ENCODE peak calls at places on chromosomes 5 and 9, in four cellular contexts. L, B, K and Q are unnamed samples.

GRCh38 chr9:128910906-128911305 is 9.9 kb upstream of the PHYHD1 start:
- DNase-seq in L (no peak), B (no peak), K (no peak), Q (no peak)

GRCh38 chr9:99011161-99011709 is 67.5 kb downstream of the COL15A1 start:
- DNase-seq in L (peak), B (peak), K (no peak), Q (peak)

GRCh38 chr5:15499528-15500325 is at the start of gene FBXL7:
- DNase-seq in L (peak), B (peak), K (peak), Q (peak)

GRCh38 chr9:111926421-111926875 is 29.8 kb downstream of the UGCG start:
- DNase-seq in L (peak), B (peak), K (no peak), Q (peak)

GRCh38 chr5:63603001-63603400 is 359.2 kb downstream of the HTR1A start:
- DNase-seq in L (no peak), B (no peak), K (no peak), Q (no peak)

GRCh38 chr9:100379862-100380261 is 27.1 kb upstream of the TEX10 start:
- DNase-seq in L (peak), B (peak), K (no peak), Q (peak)

GRCh38 chr9:72025956-72026355 is 34.5 kb downstream of the C9orf57 start:
- DNase-seq in L (peak), B (no peak), K (no peak), Q (peak)

GRCh38 chr5:81700166-81700565 is 50.7 kb downstream of the SSBP2 start:
- DNase-seq in L (no peak), B (no peak), K (no peak), Q (no peak)

GRCh38 chr9:16363073-16363781 is 507.2 kb downstream of the BNC2 start:
- DNase-seq in L (no peak), B (no peak), K (no peak), Q (no peak)

GRCh38 chr9:74122661-74123060 is 374.5 kb upstream of the RORB start:
- DNase-seq in L (no peak), B (no peak), K (no peak), Q (no peak)

GRCh38 chr9:84862786-84863185 is 193.3 kb downstream of the NTRK2 start:
- DNase-seq in L (no peak), B (peak), K (no peak), Q (peak)

GRCh38 chr5:129094924-129095797 is 612 bp downstream of the ISOC1 start:
- DNase-seq in L (peak), B (peak), K (peak), Q (peak)

GRCh38 chr5:138352071-138352721 is at the start of gene KDM3B:
- DNase-seq in L (peak), B (peak), K (peak), Q (peak)

GRCh38 chr9:108434502-108434901 is 421.3 kb downstream of the ACTL7B start:
- DNase-seq in L (peak), B (peak), K (no peak), Q (peak)

GRCh38 chr5:57825026-57825683 is 342.5 kb upstream of the ACTBL2 start:
- DNase-seq in L (peak), B (peak), K (no peak), Q (peak)

GRCh38 chr5:102561894-102562760 is 63.3 kb upstream of the SLCO6A1 start:
- DNase-seq in L (peak), B (peak), K (peak), Q (peak)

GRCh38 chr9:107472581-107473335 is 16.8 kb downstream of the KLF4 start:
- DNase-seq in L (no peak), B (no peak), K (no peak), Q (no peak)

GRCh38 chr9:69044226-69045219 is 9.0 kb downstream of the FXN start:
- DNase-seq in L (peak), B (peak), K (no peak), Q (peak)

GRCh38 chr5:58407042-58407709 is 52.7 kb downstream of the PLK2 start:
- DNase-seq in L (peak), B (peak), K (no peak), Q (peak)

GRCh38 chr9:115114084-115114483 is 3.9 kb downstream of the TNC start:
- DNase-seq in L (no peak), B (no peak), K (no peak), Q (no peak)

GRCh38 chr5:68872088-68872842 is 221.5 kb upstream of the SLC30A5 start:
- DNase-seq in L (no peak), B (peak), K (no peak), Q (peak)

GRCh38 chr5:141488591-141489478 is at the start of gene PCDHGC5:
- DNase-seq in L (peak), B (peak), K (no peak), Q (peak)

GRCh38 chr9:35661756-35662350 is 3.1 kb downstream of the ARHGEF39 start:
- DNase-seq in L (no peak), B (no peak), K (no peak), Q (no peak)

GRCh38 chr9:126519660-126520425 is 93.9 kb upstream of the LMX1B start:
- DNase-seq in L (no peak), B (no peak), K (no peak), Q (no peak)

GRCh38 chr5:55421074-55421529 is 113.3 kb downstream of the MTREX start:
- DNase-seq in L (peak), B (no peak), K (no peak), Q (peak)

GRCh38 chr9:6149315-6149714 is 66.3 kb upstream of the IL33 start:
- DNase-seq in L (no peak), B (no peak), K (no peak), Q (no peak)

GRCh38 chr5:139418804-139419203 is 14.9 kb upstream of the SPATA24 start:
- DNase-seq in L (no peak), B (no peak), K (no peak), Q (no peak)

GRCh38 chr9:133825555-133826198 is 87.5 kb upstream of the SARDH start:
- DNase-seq in L (peak), B (peak), K (no peak), Q (peak)

GRCh38 chr5:124866355-124867063 is 120.1 kb upstream of the ZNF608 start:
- DNase-seq in L (no peak), B (no peak), K (peak), Q (no peak)

GRCh38 chr9:757246-757881 is 84.1 kb upstream of the DMRT1 start:
- DNase-seq in L (peak), B (peak), K (no peak), Q (peak)
- TF ChIP-seq CTCF in L (peak), B (peak), K (peak), Q (peak)

DNA sequence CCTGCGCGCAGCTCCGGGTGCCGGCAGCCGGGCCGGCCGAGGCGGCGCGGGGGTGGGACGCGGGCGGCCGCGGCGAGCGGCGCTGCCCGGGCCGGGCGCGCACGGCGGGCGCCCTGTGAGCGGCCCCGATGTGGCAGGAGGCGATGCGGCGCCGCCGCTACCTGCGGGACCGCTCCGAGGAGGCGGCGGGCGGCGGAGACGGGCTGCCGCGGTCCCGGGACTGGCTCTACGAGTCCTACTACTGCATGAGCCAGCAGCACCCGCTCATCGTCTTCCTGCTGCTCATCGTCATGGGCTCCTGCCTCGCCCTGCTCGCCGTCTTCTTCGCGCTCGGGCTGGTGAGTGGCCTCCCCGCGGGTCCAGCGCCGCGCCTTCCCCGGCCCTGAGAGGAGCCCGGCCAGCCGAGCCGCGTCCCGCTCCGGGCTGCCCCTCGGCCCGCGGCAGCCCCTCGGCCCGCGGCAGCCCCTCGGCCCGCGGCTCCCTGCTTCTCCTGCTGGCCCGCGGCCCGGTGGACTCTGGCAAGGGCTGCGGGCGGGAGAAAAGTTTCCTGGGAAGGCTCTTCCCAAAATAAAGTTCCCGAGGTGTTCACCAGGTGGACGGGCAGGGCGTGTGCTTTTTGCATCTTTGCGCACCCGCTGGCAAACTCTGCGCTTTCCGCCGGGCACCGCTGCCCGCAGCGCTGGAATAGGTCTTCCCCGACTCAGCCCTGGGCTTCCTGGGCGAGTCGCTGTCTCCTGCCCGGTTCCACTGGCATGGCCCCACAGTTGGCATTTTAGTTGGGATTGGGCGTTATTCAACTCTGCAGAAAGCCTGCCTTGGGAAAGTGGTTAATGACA is 449 bp downstream of the ADCY2 start:
- DNase-seq in L (no peak), B (peak), K (no peak), Q (peak)
- H3K4me3 ChIP-seq in L (no peak), B (no peak), K (peak), Q (no peak)

GRCh38 chr5:31098811-31099210 is 94.7 kb upstream of the CDH6 start:
- DNase-seq in L (no peak), B (no peak), K (no peak), Q (no peak)

GRCh38 chr5:31100047-31100575 is 93.4 kb upstream of the CDH6 start:
- DNase-seq in L (no peak), B (no peak), K (no peak), Q (no peak)

GRCh38 chr5:31096238-31096865 is 97.1 kb upstream of the CDH6 start:
- DNase-seq in L (peak), B (peak), K (no peak), Q (peak)

GRCh38 chr5:31097851-31098250 is 95.6 kb upstream of the CDH6 start:
- DNase-seq in L (no peak), B (no peak), K (no peak), Q (no peak)

DNA sequence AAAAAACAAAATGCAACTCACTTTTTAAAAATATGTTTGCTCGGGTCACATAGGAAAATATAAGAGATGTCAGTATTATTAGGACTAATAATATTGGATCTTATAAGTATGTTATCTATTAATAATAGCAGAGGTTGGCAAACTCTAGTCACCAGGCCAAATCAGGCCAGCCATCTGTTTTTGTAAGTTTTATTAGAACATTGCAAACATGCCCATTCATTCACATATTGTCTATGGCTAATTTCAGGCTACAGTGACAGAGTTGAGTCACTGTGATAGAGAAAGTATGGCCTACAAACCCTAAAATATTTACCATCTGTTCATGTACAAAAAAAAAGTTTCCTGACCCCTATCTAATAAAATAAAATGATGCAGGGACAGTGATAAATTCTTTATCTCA is 97.7 kb upstream of the CDH6 start:
- DNase-seq in L (peak), B (no peak), K (no peak), Q (no peak)
- TF ChIP-seq CTCF in L (no peak), B (no peak), K (no peak), Q (no peak)

GRCh38 chr9:135443811-135444470 is 35.6 kb upstream of the PPP1R26 start:
- DNase-seq in L (no peak), B (no peak), K (no peak), Q (no peak)
- H3K4me3 ChIP-seq in L (no peak), B (no peak), K (peak), Q (no peak)

GRCh38 chr9:91771027-91771426 is 179.0 kb downstream of the ROR2 start:
- DNase-seq in L (peak), B (peak), K (no peak), Q (peak)
- TF ChIP-seq CTCF in L (peak), B (peak), K (peak), Q (peak)

GRCh38 chr9:97500765-97501176 is 695 bp upstream of the TMOD1 start:
- DNase-seq in L (no peak), B (no peak), K (no peak), Q (no peak)
- H3K4me3 ChIP-seq in L (peak), B (peak), K (peak), Q (no peak)

DNA sequence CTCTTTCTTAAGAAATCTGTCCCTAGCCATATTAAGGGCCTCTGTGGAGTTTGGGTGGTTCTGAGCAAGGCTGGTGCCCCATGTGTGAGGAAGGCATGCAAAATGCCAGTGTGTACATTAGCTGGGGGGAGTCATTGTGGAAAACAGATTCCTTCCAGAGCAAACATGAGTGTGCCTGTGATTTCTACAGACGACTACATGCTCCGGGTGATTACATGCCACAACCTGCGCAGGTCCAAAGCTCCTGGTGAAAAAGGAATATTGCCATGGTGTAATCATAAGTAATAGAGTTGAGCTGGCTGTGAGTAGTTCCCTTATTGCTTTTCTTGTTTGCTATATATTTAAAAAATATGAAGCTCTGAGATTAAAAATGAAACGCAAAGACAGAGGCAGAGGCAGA is 102.1 kb downstream of the ACER2 start:
- DNase-seq in L (no peak), B (no peak), K (no peak), Q (no peak)
- TF ChIP-seq CTCF in L (no peak), B (no peak), K (no peak), Q (no peak)